ENCODE peak calls at places on chromosomes 3 and 15, in eight cellular contexts. P is HFFc6, S is retina, T is HFF-Myc, A is adrenal gland, W is right cardiac atrium, B is nephron progenitor cell, Y is kidney tubule cell. Q is an unnamed sample.

GRCh38 chr15:67887776-67888175 is 47.9 kb upstream of the RNU6-1 start:
- DNase-seq in W (no peak), P (no peak), B (no peak), S (no peak), Y (no peak), A (no peak), T (no peak), Q (no peak)

GRCh38 chr15:81725590-81725989 is 320.2 kb downstream of the MEX3B start:
- DNase-seq in P (no peak), B (no peak), W (no peak), T (no peak), Y (no peak), A (no peak), S (no peak), Q (no peak)

GRCh38 chr15:56524915-56525314 is 60.0 kb upstream of the MNS1 start:
- DNase-seq in S (no peak), W (no peak), T (peak), B (no peak), A (no peak), Y (peak), P (peak), Q (no peak)

GRCh38 chr15:56325186-56325585 is 40.0 kb upstream of the TEX9 start:
- DNase-seq in P (peak), W (no peak), T (no peak), S (no peak), Y (peak), A (no peak), B (no peak), Q (no peak)

GRCh38 chr3:149299938-149300791 is 33.3 kb downstream of the TM4SF18 start:
- DNase-seq in S (no peak), A (peak), W (peak), T (peak), B (no peak), Y (peak), P (peak), Q (no peak)

GRCh38 chr3:113783980-113784379 is 37.1 kb downstream of the ATP6V1A start:
- DNase-seq in S (no peak), W (no peak), P (no peak), Y (no peak), B (no peak), T (no peak), A (no peak), Q (no peak)

GRCh38 chr15:100715571-100716455 is 113.4 kb downstream of the ASB7 start:
- DNase-seq in P (no peak), A (peak), W (peak), S (no peak), B (peak), T (no peak), Y (peak), Q (no peak)

GRCh38 chr3:76222115-76222652 is 436.8 kb upstream of the ZNF717 start:
- DNase-seq in W (no peak), B (no peak), A (no peak), T (no peak), S (no peak), Y (peak), P (no peak), Q (no peak)

GRCh38 chr3:170423001-170423615 is 4.4 kb downstream of the CLDN11 start:
- DNase-seq in S (no peak), B (no peak), W (no peak), P (no peak), Y (no peak), A (no peak), T (no peak), Q (no peak)

GRCh38 chr15:86541540-86541939 is 461.9 kb downstream of the AGBL1 start:
- DNase-seq in P (no peak), S (no peak), T (no peak), Y (no peak), B (no peak), W (no peak), A (no peak), Q (no peak)

GRCh38 chr3:150746791-150747590 is 16.0 kb downstream of the SIAH2 start:
- DNase-seq in W (no peak), P (no peak), A (no peak), Y (no peak), T (no peak), S (no peak), B (no peak), Q (no peak)

GRCh38 chr3:128080323-128080898 is 28.2 kb downstream of the SEC61A1 start:
- DNase-seq in B (no peak), A (no peak), P (peak), W (no peak), Y (peak), T (peak), S (no peak), Q (no peak)

GRCh38 chr3:64291345-64291744 is 66.1 kb upstream of the PRICKLE2 start:
- DNase-seq in Y (peak), S (no peak), B (no peak), A (peak), T (peak), W (peak), P (peak), Q (no peak)

GRCh38 chr15:83174891-83175290 is 32.7 kb downstream of the HDGFL3 start:
- DNase-seq in P (no peak), T (no peak), Y (no peak), A (no peak), S (no peak), W (no peak), B (no peak), Q (no peak)

GRCh38 chr3:111762535-111762934 is 96.5 kb upstream of the PHLDB2 start:
- DNase-seq in A (no peak), S (no peak), P (no peak), W (no peak), T (no peak), Y (no peak), B (no peak), Q (no peak)

GRCh38 chr3:157467165-157467564 is 30.5 kb downstream of the PTX3 start:
- DNase-seq in S (no peak), B (no peak), A (no peak), W (no peak), T (no peak), Y (no peak), P (no peak), Q (no peak)

GRCh38 chr15:70055601-70056051 is 42.1 kb downstream of the TLE3 start:
- DNase-seq in Y (no peak), B (no peak), W (no peak), P (no peak), T (no peak), S (no peak), A (no peak), Q (no peak)

GRCh38 chr3:141231923-141232861 is 567 bp downstream of the PXYLP1 start:
- DNase-seq in P (no peak), W (peak), B (peak), T (no peak), S (peak), Y (peak), A (peak), Q (no peak)

GRCh38 chr15:68653031-68653635 is 74.3 kb downstream of the CORO2B start:
- DNase-seq in P (no peak), S (no peak), Y (no peak), A (no peak), W (no peak), T (no peak), B (no peak), Q (no peak)

GRCh38 chr3:58560771-58561311 is 16.4 kb downstream of the FAM107A start:
- DNase-seq in S (no peak), B (peak), Y (peak), T (peak), A (no peak), W (no peak), P (peak), Q (peak)

GRCh38 chr3:38606561-38606960 is 42.9 kb downstream of the SCN5A start:
- DNase-seq in P (no peak), S (no peak), Y (no peak), W (no peak), B (no peak), A (no peak), T (no peak), Q (no peak)

GRCh38 chr3:171393032-171393744 is 67.0 kb downstream of the TNIK start:
- DNase-seq in Y (no peak), P (no peak), W (no peak), B (no peak), S (no peak), A (no peak), T (no peak), Q (no peak)

GRCh38 chr3:171383206-171384018 is 76.8 kb downstream of the TNIK start:
- DNase-seq in S (no peak), W (no peak), P (peak), Y (peak), A (no peak), T (no peak), B (no peak), Q (no peak)

GRCh38 chr15:97728791-97729190 is 231.7 kb upstream of the ARRDC4 start:
- DNase-seq in A (no peak), Y (no peak), T (no peak), W (peak), P (no peak), B (peak), S (peak), Q (peak)

GRCh38 chr3:161649900-161650484 is 153.4 kb downstream of the OTOL1 start:
- DNase-seq in W (no peak), Y (no peak), A (no peak), S (no peak), P (no peak), B (no peak), T (no peak), Q (no peak)

GRCh38 chr3:186237915-186238314 is 124.1 kb downstream of the DGKG start:
- DNase-seq in T (no peak), S (no peak), A (no peak), B (no peak), P (no peak), W (no peak), Y (no peak), Q (no peak)

GRCh38 chr3:142447308-142447851 is 457 bp downstream of the XRN1 start:
- DNase-seq in S (no peak), Y (peak), A (peak), P (peak), T (peak), W (peak), B (peak), Q (peak)

GRCh38 chr3:67008388-67008787 is 10.3 kb downstream of the KBTBD8 start:
- DNase-seq in P (no peak), S (no peak), B (no peak), W (no peak), A (no peak), T (no peak), Y (no peak), Q (no peak)

GRCh38 chr15:90029024-90029423 is 27.9 kb downstream of the ZNF710 start:
- DNase-seq in Y (no peak), S (no peak), P (no peak), B (no peak), A (no peak), T (no peak), W (no peak), Q (no peak)

GRCh38 chr3:128902426-128902825 is 23.0 kb downstream of the ACAD9 start:
- DNase-seq in A (no peak), P (no peak), Y (no peak), T (no peak), W (no peak), B (no peak), S (no peak), Q (no peak)

GRCh38 chr3:79555655-79556054 is 212.1 kb downstream of the ROBO1 start:
- DNase-seq in A (no peak), S (no peak), B (no peak), P (no peak), Y (no peak), W (no peak), T (no peak), Q (no peak)

GRCh38 chr3:124648551-124648950 is 81.7 kb upstream of the UMPS start:
- DNase-seq in S (no peak), P (no peak), W (no peak), T (no peak), Y (no peak), B (no peak), A (no peak), Q (no peak)

GRCh38 chr3:24502690-24503089 is 8.0 kb upstream of the THRB start:
- DNase-seq in W (no peak), Y (peak), A (no peak), P (no peak), B (no peak), T (no peak), S (no peak), Q (no peak)

GRCh38 chr3:58150800-58151199 is 60.0 kb downstream of the DNASE1L3 start:
- DNase-seq in Y (no peak), P (no peak), T (no peak), S (no peak), W (no peak), A (no peak), B (no peak), Q (no peak)

GRCh38 chr15:41561777-41562145 is 2.7 kb downstream of the TYRO3 start:
- DNase-seq in B (peak), S (peak), P (no peak), A (peak), T (no peak), Y (no peak), W (peak), Q (peak)